ENCODE peak calls at places on chromosomes 3 and 15, in ten cellular contexts. D, C, F, S, W, I, N, T, H and G are unnamed samples.

GRCh38 chr3:77726509-77726908 is 686.6 kb downstream of the ROBO2 start:
- DNase-seq in D (no peak), C (no peak), W (no peak), N (no peak), T (no peak), F (no peak), H (no peak), I (no peak), S (no peak), G (no peak)

GRCh38 chr3:173761161-173761560 is 363.6 kb downstream of the NLGN1 start:
- DNase-seq in I (no peak), S (no peak), W (no peak), T (no peak), H (no peak), F (no peak), D (no peak), C (no peak), N (no peak), G (no peak)

GRCh38 chr3:146625117-146625775 is 20.1 kb upstream of the PLSCR5 start:
- DNase-seq in W (no peak), S (no peak), I (no peak), H (no peak), D (no peak), F (no peak), N (no peak), C (no peak), T (no peak), G (no peak)

GRCh38 chr3:138950006-138950644 is 3.1 kb downstream of the FOXL2NB start:
- DNase-seq in W (peak; percentile 73), C (no peak), N (no peak), T (no peak), F (no peak), H (peak; percentile 88), S (no peak), I (no peak), D (peak; percentile 50), G (no peak)

GRCh38 chr3:83500422-83500821 is 1458.4 kb upstream of the CADM2 start:
- DNase-seq in T (no peak), H (no peak), I (no peak), W (no peak), F (no peak), S (no peak), C (no peak), N (no peak), D (no peak), G (no peak)

GRCh38 chr3:12553921-12554391 is 2.9 kb upstream of the MKRN2 start:
- DNase-seq in C (no peak), W (peak; percentile 58), D (peak; percentile 24), T (no peak), F (no peak), S (no peak), N (no peak), H (peak; percentile 52), I (no peak), G (peak; percentile 29)

GRCh38 chr15:60326824-60327654 is 70.7 kb downstream of the ANXA2 start:
- DNase-seq in T (peak; percentile 41), S (no peak), D (no peak), N (no peak), H (no peak), I (no peak), W (peak; percentile 40), F (peak; percentile 23), C (no peak), G (no peak)

GRCh38 chr15:82540055-82540983 is at the start of gene RPS17:
- DNase-seq in T (peak; percentile 99), C (peak; percentile 98), N (peak; percentile 97), H (peak; percentile 99), I (peak; percentile 98), S (peak; percentile 98), W (peak; percentile 100), F (peak; percentile 94), D (peak; percentile 97), G (peak; percentile 98)

GRCh38 chr3:56795097-56795806 is 6.5 kb downstream of the ARHGEF3 start:
- DNase-seq in H (no peak), D (no peak), C (peak; percentile 53), T (no peak), S (no peak), F (no peak), N (no peak), I (no peak), W (no peak), G (no peak)

GRCh38 chr3:179015551-179016020 is 56.0 kb downstream of the ZMAT3 start:
- DNase-seq in T (peak; percentile 56), I (peak; percentile 28), H (no peak), F (peak; percentile 88), S (no peak), D (peak; percentile 58), W (peak; percentile 50), C (no peak), N (no peak), G (peak; percentile 41)

GRCh38 chr15:90654233-90655124 is 62.7 kb upstream of the BLM start:
- DNase-seq in T (no peak), N (no peak), C (no peak), I (no peak), F (no peak), S (no peak), D (no peak), W (no peak), H (peak; percentile 56), G (no peak)

GRCh38 chr15:73677146-73677607 is 7.0 kb upstream of the CD276 start:
- DNase-seq in S (peak; percentile 91), C (peak; percentile 85), T (peak; percentile 49), N (peak; percentile 77), D (peak; percentile 80), I (peak; percentile 77), W (peak; percentile 60), F (peak; percentile 86), H (no peak), G (peak; percentile 76)

DNA sequence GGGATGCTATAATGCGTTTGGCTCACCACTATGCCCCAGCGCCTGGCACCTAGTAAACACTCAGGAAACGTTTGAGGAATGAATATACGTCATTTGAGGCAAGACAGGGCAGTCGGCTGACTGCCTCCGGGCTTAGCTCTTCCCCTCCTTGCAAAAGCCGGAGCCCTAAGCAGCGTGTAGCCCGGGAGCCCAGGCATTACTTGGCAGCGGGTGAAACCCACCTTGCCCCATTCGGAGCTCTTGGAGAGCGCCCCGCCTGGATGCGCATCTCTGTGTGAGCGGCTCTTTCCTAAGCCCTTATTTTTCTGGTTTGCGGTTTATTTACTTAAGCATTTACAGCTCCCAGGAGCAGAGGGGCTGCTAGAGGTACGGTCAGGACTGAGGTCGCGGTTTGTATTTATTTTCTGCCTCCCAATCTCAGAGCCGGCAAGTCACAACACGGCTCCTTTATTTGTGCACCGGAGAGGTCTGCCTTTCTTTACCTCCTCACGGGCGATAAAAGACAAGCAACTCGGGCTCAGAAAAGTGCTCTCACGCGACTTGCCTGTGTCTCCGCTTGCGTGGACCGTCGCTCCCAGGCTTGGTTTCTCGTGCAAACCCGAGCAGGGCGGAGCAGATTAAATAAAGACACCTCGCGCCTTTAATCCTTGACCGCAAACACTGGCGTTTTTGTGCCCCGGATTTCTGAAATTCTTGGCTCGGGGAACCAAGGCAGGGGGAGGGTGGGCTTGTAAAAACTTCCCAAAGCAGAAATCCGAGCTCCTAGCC is 724 bp upstream of the ITPR1 start:
- DNase-seq in T (peak; percentile 53), N (peak; percentile 63), H (peak; percentile 15), S (peak; percentile 92), D (peak; percentile 51), F (peak; percentile 30), W (peak; percentile 58), I (peak; percentile 62), C (peak; percentile 86), G (peak; percentile 62)
- TF ChIP-seq CTCF in T (no peak), N (no peak), H (no peak), S (no peak), D (no peak), F (no peak), W (peak; percentile 24), I (no peak), C (no peak), G (no peak)

DNA sequence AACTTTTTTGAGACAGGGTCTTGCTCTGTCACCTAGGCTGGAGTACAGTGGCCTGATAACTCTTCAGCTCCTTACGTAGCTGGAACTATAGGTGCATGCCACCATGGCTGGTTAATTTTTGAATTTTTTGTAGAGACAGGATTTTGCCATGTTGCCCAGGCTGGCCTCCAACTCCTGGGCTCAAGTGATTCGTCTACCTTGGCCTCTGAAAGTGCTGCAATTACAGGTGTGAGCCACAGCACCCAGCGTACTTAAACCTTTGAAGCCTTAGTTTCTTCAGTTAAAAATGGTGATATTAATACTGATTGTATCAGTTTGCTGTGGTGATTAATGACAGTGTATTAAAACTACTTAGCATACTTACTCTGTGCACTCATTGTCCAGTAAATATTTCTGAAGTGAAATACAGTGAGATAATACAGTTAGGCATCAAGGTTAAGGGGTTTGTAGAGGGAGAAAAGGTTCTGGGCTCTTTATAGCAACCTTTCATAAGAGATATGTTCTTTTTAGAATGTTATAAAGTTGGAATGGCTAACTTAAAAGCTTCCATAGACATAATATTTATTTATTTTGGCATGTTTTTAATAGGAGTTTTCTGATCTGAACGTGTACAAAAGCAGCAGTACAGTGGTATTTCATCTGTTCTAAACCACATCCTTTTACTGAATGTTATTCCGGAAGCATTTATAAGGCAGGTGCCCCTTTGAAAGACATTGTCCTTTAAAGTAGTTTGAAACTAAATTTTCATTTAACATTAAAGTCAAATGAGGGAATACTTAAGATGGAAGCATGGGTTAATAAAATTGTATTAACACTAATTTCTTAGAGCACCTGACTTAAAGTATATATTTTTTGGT is 23.6 kb downstream of the NCK1 start:
- DNase-seq in C (no peak), T (no peak), F (no peak), W (no peak), H (no peak), I (no peak), S (no peak), N (no peak), D (no peak), G (no peak)
- TF ChIP-seq EP300 in C (no peak), T (no peak), F (no peak), W (no peak), H (no peak), I (no peak), S (no peak), N (no peak), D (no peak), G (no peak)

DNA sequence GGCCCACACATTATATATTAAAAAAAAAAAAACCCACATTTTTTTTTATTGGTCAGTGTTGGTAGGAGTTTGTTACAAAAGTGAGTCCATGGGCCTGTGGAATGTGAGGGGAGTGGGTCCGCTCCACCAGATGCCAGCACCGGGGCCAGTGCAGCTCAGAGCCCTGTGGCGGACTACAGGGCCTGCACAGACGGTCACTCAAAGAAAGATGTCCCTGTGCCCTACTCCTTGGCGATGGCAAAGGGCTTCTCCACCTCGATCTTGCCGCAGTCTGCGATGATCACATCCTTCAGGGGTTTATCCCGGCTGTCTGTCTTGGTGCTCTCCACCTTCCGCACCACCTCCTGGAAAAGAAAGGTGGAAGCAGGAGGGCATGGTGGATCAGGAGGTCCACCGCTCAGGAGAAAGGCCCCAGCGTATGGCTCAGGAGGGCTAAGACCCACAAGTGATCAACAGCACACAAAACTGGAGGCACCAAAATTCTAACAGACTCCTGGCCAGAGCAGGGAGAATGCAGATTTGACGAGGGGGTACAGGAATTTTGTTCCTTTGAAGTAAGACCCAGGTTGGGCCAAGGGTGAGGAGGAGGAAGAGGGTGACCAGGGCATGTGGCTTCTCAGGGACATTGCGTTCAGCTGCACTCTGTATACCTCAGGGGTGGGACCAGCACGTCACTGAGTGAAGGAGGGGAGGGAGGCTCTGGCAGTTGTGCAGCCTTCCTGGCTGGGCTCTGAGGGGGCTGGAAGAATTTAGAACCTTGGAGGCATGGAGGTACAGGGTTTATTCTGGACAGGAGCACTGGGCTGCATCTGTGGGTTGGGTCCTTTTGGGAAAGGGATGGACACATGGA is 4.5 kb downstream of the SNX22 start:
- DNase-seq in D (no peak), F (no peak), W (no peak), I (no peak), S (no peak), N (no peak), T (no peak), C (no peak), H (peak; percentile 47), G (no peak)
- H3K36me3 ChIP-seq in D (no peaks in the 10 kb centered on the region), F (peaks cover 43% of the 10 kb centered on the region), W (peaks cover 48% of the 10 kb centered on the region), I (peaks cover 71% of the 10 kb centered on the region), S (peaks cover 62% of the 10 kb centered on the region), N (peaks cover 69% of the 10 kb centered on the region), T (peaks cover 65% of the 10 kb centered on the region), C (peaks cover 29% of the 10 kb centered on the region), H (peaks cover 73% of the 10 kb centered on the region), G (peaks cover 47% of the 10 kb centered on the region)

GRCh38 chr15:47194718-47195117 is 522.6 kb upstream of the SEMA6D start:
- DNase-seq in C (no peak), I (no peak), T (no peak), H (no peak), N (no peak), F (no peak), W (peak; percentile 20), S (no peak), D (no peak), G (no peak)
- TF ChIP-seq CTCF in C (no peak), I (no peak), T (no peak), H (no peak), N (no peak), F (no peak), W (peak; percentile 49), S (no peak), D (no peak), G (no peak)